ENCODE peak calls at places on chromosome 14, in eight cellular contexts. V, J, X, A, I, O, R and S are unnamed samples.
A peak's percentile ranks its signal among the peaks of the same experiment; 100 is the strongest.

GRCh38 chr14:50410921-50411320 is 14.2 kb upstream of the CDKL1 start:
- DNase-seq in V (no peak), J (no peak), X (no peak), A (no peak), I (no peak), O (no peak), R (no peak), S (no peak)

GRCh38 chr14:76918751-76919421 is 92.7 kb downstream of the LRRC74A start:
- DNase-seq in V (peak; percentile 96), J (peak; percentile 96), X (peak; percentile 87), A (no peak), I (peak; percentile 96), O (peak; percentile 96), R (peak; percentile 91), S (peak; percentile 82)

GRCh38 chr14:26286066-26286791 is 311.6 kb downstream of the NOVA1 start:
- DNase-seq in V (no peak), J (no peak), X (no peak), A (no peak), I (no peak), O (no peak), R (no peak), S (no peak)

GRCh38 chr14:70567791-70568190 is 32.7 kb downstream of the MED6 start:
- DNase-seq in V (no peak), J (no peak), X (no peak), A (no peak), I (peak; percentile 17), O (no peak), R (peak; percentile 82), S (peak; percentile 26)

GRCh38 chr14:40122978-40123648 is 690.9 kb upstream of the FBXO33 start:
- DNase-seq in V (no peak), J (no peak), X (no peak), A (no peak), I (no peak), O (no peak), R (no peak), S (no peak)

GRCh38 chr14:27427796-27428195 is 830.0 kb upstream of the NOVA1 start:
- DNase-seq in V (no peak), J (no peak), X (no peak), A (no peak), I (no peak), O (no peak), R (no peak), S (no peak)

GRCh38 chr14:68961781-68962584 is 17.1 kb downstream of the ACTN1 start:
- DNase-seq in V (no peak), J (no peak), X (no peak), A (no peak), I (no peak), O (no peak), R (peak; percentile 85), S (no peak)

GRCh38 chr14:69275331-69275730 is 15.4 kb downstream of the GALNT16 start:
- DNase-seq in V (no peak), J (no peak), X (no peak), A (no peak), I (no peak), O (no peak), R (no peak), S (no peak)

GRCh38 chr14:36365766-36366165 is 45.3 kb upstream of the MBIP start:
- DNase-seq in V (no peak), J (no peak), X (no peak), A (no peak), I (no peak), O (no peak), R (no peak), S (no peak)

GRCh38 chr14:34354556-34354955 is 107.5 kb downstream of the SPTSSA start:
- DNase-seq in V (no peak), J (no peak), X (no peak), A (no peak), I (no peak), O (no peak), R (no peak), S (peak; percentile 92)

GRCh38 chr14:61662437-61663311 is 32.6 kb upstream of the HIF1A start:
- DNase-seq in V (no peak), J (no peak), X (no peak), A (peak; percentile 66), I (no peak), O (no peak), R (peak; percentile 45), S (no peak)

DNA sequence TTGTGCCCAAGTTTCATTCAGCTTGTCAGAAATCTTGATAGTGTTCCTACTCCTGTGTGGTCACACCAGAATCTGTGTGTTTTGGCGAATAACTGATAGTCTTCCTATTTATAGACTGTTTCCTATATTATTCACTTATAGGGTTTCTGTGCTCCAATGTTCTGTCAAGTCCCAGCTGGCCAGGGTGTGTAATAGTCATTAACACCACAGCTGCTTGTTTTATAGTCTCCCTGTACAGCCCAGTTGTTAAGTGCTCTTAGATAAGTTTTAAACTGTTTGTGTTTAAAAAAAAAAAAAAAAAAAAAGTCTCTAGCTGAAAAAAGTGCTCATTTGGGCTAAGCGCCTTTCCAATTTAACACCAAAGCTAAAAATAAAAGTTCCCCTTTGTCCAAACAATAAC is 45.8 kb downstream of the GPR135 start:
- DNase-seq in V (no peak), J (no peak), X (no peak), A (no peak), I (no peak), O (no peak), R (no peak), S (no peak)
- H3K4me3 ChIP-seq in V (no peak overlapping the region), J (no peak overlapping the region), X (no peak overlapping the region), A (no peak overlapping the region), I (no peak overlapping the region), O (no peak overlapping the region), R (no peak overlapping the region), S (no peak overlapping the region)

GRCh38 chr14:87449016-87449415 is 544.0 kb downstream of the GALC start:
- DNase-seq in V (no peak), J (no peak), X (no peak), A (no peak), I (no peak), O (no peak), R (no peak), S (no peak)

GRCh38 chr14:87443787-87444186 is 549.2 kb downstream of the GALC start:
- DNase-seq in V (no peak), J (no peak), X (no peak), A (no peak), I (no peak), O (no peak), R (no peak), S (no peak)

GRCh38 chr14:87443039-87443438 is 549.9 kb downstream of the GALC start:
- DNase-seq in V (no peak), J (no peak), X (no peak), A (no peak), I (no peak), O (no peak), R (no peak), S (no peak)
- H3K4me1 ChIP-seq in V (no peaks in the 10 kb centered on the region), J (no peaks in the 10 kb centered on the region), X (no peaks in the 10 kb centered on the region), A (no peaks in the 10 kb centered on the region), I (no peaks in the 10 kb centered on the region), O (no peaks in the 10 kb centered on the region), R (peaks cover 3% of the 10 kb centered on the region), S (no peaks in the 10 kb centered on the region)

DNA sequence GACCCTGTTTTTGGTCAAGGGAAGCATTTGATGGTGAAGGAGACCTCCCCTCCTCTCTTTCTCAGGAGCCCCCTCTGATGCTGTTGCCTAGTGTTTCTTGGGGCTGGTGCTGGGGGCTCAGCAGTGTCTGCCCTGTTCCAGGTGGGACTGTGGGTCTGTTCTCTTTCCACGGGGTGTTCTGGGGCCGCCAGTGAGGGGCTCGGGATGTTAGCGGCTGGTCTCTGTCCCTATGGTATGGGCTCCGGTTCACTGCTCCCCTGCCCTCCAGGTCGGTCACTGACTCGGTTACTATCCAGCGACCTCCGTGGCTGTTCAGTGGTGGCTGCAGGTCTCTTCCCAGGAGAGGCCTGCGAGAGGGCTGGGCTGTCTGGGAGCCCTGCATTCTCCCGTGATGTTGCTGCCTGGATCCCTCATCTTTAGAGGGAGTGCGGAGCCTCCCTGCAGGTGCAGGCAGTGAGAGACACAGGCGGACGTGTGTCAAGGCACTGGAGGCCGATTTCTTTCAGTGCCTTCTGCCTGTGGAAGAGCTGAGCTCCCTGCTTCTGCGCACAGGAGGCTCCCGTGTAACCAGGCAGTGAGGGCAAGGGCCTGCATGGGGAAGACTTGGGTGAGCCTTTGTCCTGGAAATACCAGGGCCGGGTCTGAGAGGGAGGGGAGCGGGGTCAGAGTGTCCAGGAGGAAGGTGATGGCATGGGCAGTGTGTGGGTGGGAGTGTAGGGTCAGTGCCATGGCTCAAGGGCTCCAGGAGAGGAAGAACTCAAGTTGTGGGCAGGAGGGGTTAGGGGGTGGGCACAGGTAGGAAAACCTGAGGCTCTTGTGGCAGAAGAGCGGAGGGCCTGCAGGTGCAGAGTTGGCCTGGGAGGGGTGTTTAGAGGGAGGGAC is 362.6 kb downstream of the TMEM121 start:
- DNase-seq in V (peak; percentile 46), J (peak; percentile 11), X (peak; percentile 7), A (no peak), I (no peak), O (no peak), R (peak; percentile 15), S (no peak)
- H3K9me3 ChIP-seq in V (no peaks in the 10 kb centered on the region), J (no peaks in the 10 kb centered on the region), X (no peaks in the 10 kb centered on the region), A (no peaks in the 10 kb centered on the region), I (no peaks in the 10 kb centered on the region), O (no peaks in the 10 kb centered on the region), R (peaks cover 9% of the 10 kb centered on the region), S (no peaks in the 10 kb centered on the region)

DNA sequence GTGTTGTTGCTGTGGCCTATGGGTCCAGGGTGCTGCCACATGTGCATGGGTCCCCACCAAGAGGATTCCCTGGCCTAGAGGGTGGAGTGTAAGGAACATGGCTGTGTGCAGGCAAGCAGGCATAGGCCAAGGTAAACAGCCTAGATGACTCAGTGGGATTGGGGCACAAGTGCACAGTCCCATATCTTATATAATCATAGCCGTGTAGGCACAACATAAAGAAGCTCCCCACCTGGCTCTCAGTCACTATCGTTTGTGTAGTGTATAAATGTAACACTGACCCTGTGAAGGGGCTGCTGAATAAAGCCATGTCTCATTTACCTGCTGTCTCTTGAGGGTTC is 15.7 kb upstream of the RNASE12 start:
- DNase-seq in V (no peak), J (no peak), X (no peak), A (no peak), I (no peak), O (no peak), R (no peak), S (no peak)
- H3K4me3 ChIP-seq in V (no peak overlapping the region), J (no peak overlapping the region), X (no peak overlapping the region), A (no peak overlapping the region), I (no peak overlapping the region), O (no peak overlapping the region), R (no peak overlapping the region), S (no peak overlapping the region)

GRCh38 chr14:74569387-74569786 is 42.6 kb downstream of the LTBP2 start:
- DNase-seq in V (no peak), J (no peak), X (no peak), A (no peak), I (no peak), O (peak; percentile 11), R (no peak), S (no peak)
- H3K4me1 ChIP-seq in V (peaks cover 60% of the 10 kb centered on the region), J (peaks cover 86% of the 10 kb centered on the region), X (no peaks in the 10 kb centered on the region), A (peaks cover 30% of the 10 kb centered on the region), I (peaks cover 15% of the 10 kb centered on the region), O (peaks cover 65% of the 10 kb centered on the region), R (no peaks in the 10 kb centered on the region), S (peaks cover 32% of the 10 kb centered on the region)